ENCODE peak calls at places on chromosomes 1 and 21, in nine cellular contexts. One of them, this sample, is unnamed.

GRCh38 chr1:23742670-23743286 is 493 bp upstream of the ELOA start:
- DNase-seq in HCT116: no peak
- DNase-seq in IMR-90: no peak
- DNase-seq in Karpas-422: no peak
- DNase-seq in Peyer's patch: no peak
- DNase-seq in mammary epithelial cell: peak; percentile 17
- DNase-seq in suprapubic skin: no peak
- DNase-seq in left ventricle myocardium inferior: no peak
- DNase-seq in cardiac muscle cell: peak; percentile 23
- DNase-seq in this sample: no peak

GRCh38 chr1:54069792-54070548 is 16.6 kb downstream of the TCEANC2 start:
- DNase-seq in Karpas-422: peak; percentile 78
- DNase-seq in cardiac muscle cell: peak; percentile 66
- DNase-seq in HCT116: peak; percentile 43
- DNase-seq in suprapubic skin: no peak
- DNase-seq in left ventricle myocardium inferior: no peak
- DNase-seq in mammary epithelial cell: peak; percentile 28
- DNase-seq in Peyer's patch: no peak
- DNase-seq in IMR-90: peak; percentile 67
- DNase-seq in this sample: peak; percentile 63

GRCh38 chr1:238621405-238621804 is 730.7 kb upstream of the ZP4 start:
- DNase-seq in mammary epithelial cell: no peak
- DNase-seq in HCT116: no peak
- DNase-seq in Peyer's patch: no peak
- DNase-seq in suprapubic skin: no peak
- DNase-seq in cardiac muscle cell: no peak
- DNase-seq in left ventricle myocardium inferior: no peak
- DNase-seq in Karpas-422: no peak
- DNase-seq in IMR-90: peak; percentile 39
- DNase-seq in this sample: no peak

GRCh38 chr1:99740141-99740540 is 26.3 kb downstream of the FRRS1 start:
- DNase-seq in HCT116: no peak
- DNase-seq in Peyer's patch: no peak
- DNase-seq in suprapubic skin: no peak
- DNase-seq in IMR-90: no peak
- DNase-seq in left ventricle myocardium inferior: no peak
- DNase-seq in Karpas-422: no peak
- DNase-seq in mammary epithelial cell: peak; percentile 10
- DNase-seq in cardiac muscle cell: no peak
- DNase-seq in this sample: no peak

GRCh38 chr21:36696640-36697472 is 2.1 kb upstream of the SIM2 start:
- DNase-seq in HCT116: no peak
- DNase-seq in Karpas-422: no peak
- DNase-seq in Peyer's patch: no peak
- DNase-seq in cardiac muscle cell: no peak
- DNase-seq in IMR-90: peak; percentile 6
- DNase-seq in left ventricle myocardium inferior: no peak
- DNase-seq in suprapubic skin: no peak
- DNase-seq in mammary epithelial cell: no peak
- DNase-seq in this sample: no peak

GRCh38 chr1:21625390-21626190 is 43.6 kb downstream of the RAP1GAP start:
- DNase-seq in cardiac muscle cell: no peak
- DNase-seq in left ventricle myocardium inferior: no peak
- DNase-seq in Karpas-422: no peak
- DNase-seq in HCT116: no peak
- DNase-seq in IMR-90: no peak
- DNase-seq in mammary epithelial cell: no peak
- DNase-seq in Peyer's patch: no peak
- DNase-seq in suprapubic skin: no peak
- DNase-seq in this sample: no peak

GRCh38 chr1:38026592-38027200 is 14.2 kb downstream of the UTP11 start:
- DNase-seq in suprapubic skin: no peak
- DNase-seq in Peyer's patch: no peak
- DNase-seq in left ventricle myocardium inferior: no peak
- DNase-seq in mammary epithelial cell: peak; percentile 73
- DNase-seq in Karpas-422: no peak
- DNase-seq in cardiac muscle cell: peak; percentile 67
- DNase-seq in HCT116: no peak
- DNase-seq in IMR-90: peak; percentile 57
- DNase-seq in this sample: peak; percentile 28

GRCh38 chr1:9651220-9651564 is 339 bp upstream of the PIK3CD start:
- DNase-seq in HCT116: no peak
- DNase-seq in left ventricle myocardium inferior: no peak
- DNase-seq in mammary epithelial cell: no peak
- DNase-seq in cardiac muscle cell: no peak
- DNase-seq in IMR-90: no peak
- DNase-seq in suprapubic skin: no peak
- DNase-seq in Karpas-422: no peak
- DNase-seq in Peyer's patch: no peak
- DNase-seq in this sample: no peak

GRCh38 chr1:208534604-208534907 is 290.4 kb upstream of the PLXNA2 start:
- DNase-seq in suprapubic skin: no peak
- DNase-seq in cardiac muscle cell: no peak
- DNase-seq in Karpas-422: no peak
- DNase-seq in HCT116: no peak
- DNase-seq in left ventricle myocardium inferior: no peak
- DNase-seq in IMR-90: no peak
- DNase-seq in mammary epithelial cell: no peak
- DNase-seq in Peyer's patch: no peak
- DNase-seq in this sample: no peak

DNA sequence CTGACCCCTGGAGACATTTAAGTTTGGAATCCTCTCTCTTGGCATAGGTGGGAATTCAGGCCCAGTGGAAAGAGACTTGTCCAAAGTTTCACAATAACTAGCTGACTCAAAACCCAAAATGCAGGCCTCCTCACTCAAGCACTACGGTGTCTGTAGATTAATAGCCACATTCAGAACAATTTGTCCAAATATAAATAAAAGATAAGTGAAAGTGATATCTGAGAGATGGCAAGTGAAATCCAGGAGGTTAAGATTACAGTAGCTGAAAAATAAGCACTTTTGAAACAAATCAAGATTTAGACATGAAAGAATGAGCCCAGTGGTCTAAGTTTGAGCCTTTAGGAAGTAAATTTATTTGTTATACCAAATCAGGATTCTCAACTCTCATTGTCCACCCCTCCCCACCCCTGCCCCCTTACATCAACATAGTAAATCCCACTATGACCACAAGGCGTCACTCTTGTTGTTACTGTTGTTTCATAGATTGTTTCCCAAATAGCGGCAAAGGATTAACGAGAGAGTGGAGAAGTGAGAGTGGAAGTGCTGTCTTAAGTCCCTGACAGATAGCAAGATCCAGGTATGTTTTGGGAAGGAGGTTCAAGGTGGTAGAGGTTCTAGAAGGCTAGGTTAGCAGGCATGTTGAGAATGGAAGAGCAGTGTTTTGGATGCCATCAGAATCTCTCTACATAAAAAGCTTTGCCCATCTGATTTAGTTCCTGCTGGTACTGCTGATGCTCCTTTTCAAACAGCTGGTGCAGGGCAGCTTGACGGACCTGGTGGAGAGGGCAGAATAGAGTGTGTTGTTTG is 7.1 kb upstream of the TPM3 start:
- DNase-seq in left ventricle myocardium inferior: no peak
- DNase-seq in Peyer's patch: no peak
- DNase-seq in Karpas-422: peak; percentile 81
- DNase-seq in IMR-90: peak; percentile 69
- DNase-seq in cardiac muscle cell: peak; percentile 75
- DNase-seq in HCT116: no peak
- DNase-seq in mammary epithelial cell: peak; percentile 48
- DNase-seq in suprapubic skin: no peak
- DNase-seq in this sample: peak; percentile 58
- H3K4me1 ChIP-seq in left ventricle myocardium inferior: peaks cover 5% of the 10 kb centered on the region
- H3K4me1 ChIP-seq in Peyer's patch: no peaks in the 10 kb centered on the region
- H3K4me1 ChIP-seq in Karpas-422: peaks cover 11% of the 10 kb centered on the region
- H3K4me1 ChIP-seq in IMR-90: no peaks in the 10 kb centered on the region
- H3K4me1 ChIP-seq in cardiac muscle cell: peaks cover 3% of the 10 kb centered on the region
- H3K4me1 ChIP-seq in HCT116: peaks cover 2% of the 10 kb centered on the region
- H3K4me1 ChIP-seq in mammary epithelial cell: peaks cover 9% of the 10 kb centered on the region
- H3K4me1 ChIP-seq in suprapubic skin: peaks cover 13% of the 10 kb centered on the region
- H3K4me1 ChIP-seq in this sample: no peaks in the 10 kb centered on the region

DNA sequence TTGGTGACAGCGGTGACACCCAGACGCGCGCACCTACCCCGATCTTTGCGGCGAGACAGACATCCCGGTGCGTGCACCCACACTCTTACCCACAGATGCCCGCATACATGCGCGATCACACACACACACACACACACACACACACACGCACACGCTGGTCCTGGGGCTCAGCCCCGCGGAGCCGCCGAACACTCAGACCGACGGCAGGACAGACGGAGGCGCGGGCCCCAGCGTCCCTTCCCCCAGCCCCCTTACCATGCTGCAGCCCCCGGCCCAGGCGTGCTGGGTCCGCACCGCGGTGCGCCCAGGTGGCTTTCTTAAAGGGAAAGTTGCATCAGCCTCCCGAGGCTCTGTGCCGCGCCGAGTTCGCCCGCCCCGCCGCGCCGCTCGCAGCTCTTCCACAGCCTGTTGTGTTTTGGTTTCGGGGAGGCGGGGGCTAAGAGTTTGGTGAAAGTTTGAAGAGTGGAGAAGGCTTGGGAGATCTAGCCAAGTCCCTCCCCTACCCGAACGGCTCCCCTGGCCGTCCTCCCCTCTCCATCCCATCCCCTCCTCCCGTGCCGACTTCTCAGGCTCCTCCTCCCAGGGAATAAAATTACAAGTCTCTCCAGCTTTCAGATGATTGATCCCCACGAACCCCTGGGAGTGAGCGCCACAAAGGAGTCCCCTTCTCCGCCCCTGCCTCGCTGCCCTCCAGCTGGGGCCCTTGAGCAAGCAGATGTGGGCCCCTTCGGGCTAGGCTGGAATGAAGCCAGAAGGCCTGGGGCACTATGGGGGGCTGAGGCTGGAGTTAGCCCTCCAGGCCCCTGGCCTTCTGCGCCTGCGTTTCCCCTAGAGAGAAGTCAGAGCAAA is at the start of gene SLC6A9:
- DNase-seq in HCT116: no peak
- DNase-seq in Karpas-422: no peak
- DNase-seq in cardiac muscle cell: peak; percentile 93
- DNase-seq in left ventricle myocardium inferior: peak; percentile 33
- DNase-seq in suprapubic skin: no peak
- DNase-seq in IMR-90: peak; percentile 81
- DNase-seq in mammary epithelial cell: peak; percentile 67
- DNase-seq in Peyer's patch: peak; percentile 67
- DNase-seq in this sample: peak; percentile 44
- H3K27ac ChIP-seq in HCT116: peak within 1 kb of the TSS; percentile 91
- H3K27ac ChIP-seq in Karpas-422: no peak within 1 kb of the TSS
- H3K27ac ChIP-seq in cardiac muscle cell: peak within 1 kb of the TSS; percentile 73
- H3K27ac ChIP-seq in left ventricle myocardium inferior: peak within 1 kb of the TSS; percentile 78
- H3K27ac ChIP-seq in suprapubic skin: peak within 1 kb of the TSS; percentile 89
- H3K27ac ChIP-seq in IMR-90: peak within 1 kb of the TSS; percentile 36
- H3K27ac ChIP-seq in mammary epithelial cell: peak within 1 kb of the TSS; percentile 80
- H3K27ac ChIP-seq in Peyer's patch: peak within 1 kb of the TSS; percentile 75
- H3K27ac ChIP-seq in this sample: peak within 1 kb of the TSS; percentile 85

GRCh38 chr1:201466492-201466891 is 2.5 kb downstream of the PHLDA3 start:
- DNase-seq in Peyer's patch: no peak
- DNase-seq in suprapubic skin: no peak
- DNase-seq in IMR-90: no peak
- DNase-seq in Karpas-422: no peak
- DNase-seq in cardiac muscle cell: peak; percentile 62
- DNase-seq in mammary epithelial cell: peak; percentile 76
- DNase-seq in HCT116: no peak
- DNase-seq in left ventricle myocardium inferior: no peak
- DNase-seq in this sample: no peak

GRCh38 chr1:201463071-201463552 is 5.9 kb downstream of the PHLDA3 start:
- DNase-seq in cardiac muscle cell: no peak
- DNase-seq in mammary epithelial cell: peak; percentile 73
- DNase-seq in IMR-90: no peak
- DNase-seq in left ventricle myocardium inferior: no peak
- DNase-seq in Karpas-422: no peak
- DNase-seq in suprapubic skin: no peak
- DNase-seq in Peyer's patch: no peak
- DNase-seq in HCT116: no peak
- DNase-seq in this sample: no peak

GRCh38 chr1:201468501-201468843 is 516 bp downstream of the PHLDA3 start:
- DNase-seq in HCT116: no peak
- DNase-seq in Peyer's patch: no peak
- DNase-seq in mammary epithelial cell: no peak
- DNase-seq in suprapubic skin: no peak
- DNase-seq in IMR-90: no peak
- DNase-seq in Karpas-422: no peak
- DNase-seq in left ventricle myocardium inferior: peak; percentile 36
- DNase-seq in cardiac muscle cell: peak; percentile 50
- DNase-seq in this sample: no peak

GRCh38 chr1:201468844-201469644 is at the start of gene PHLDA3:
- DNase-seq in suprapubic skin: peak; percentile 95
- DNase-seq in IMR-90: peak; percentile 93
- DNase-seq in Peyer's patch: peak; percentile 74
- DNase-seq in mammary epithelial cell: peak; percentile 93
- DNase-seq in Karpas-422: no peak
- DNase-seq in HCT116: no peak
- DNase-seq in left ventricle myocardium inferior: peak; percentile 89
- DNase-seq in cardiac muscle cell: peak; percentile 95
- DNase-seq in this sample: peak; percentile 35

DNA sequence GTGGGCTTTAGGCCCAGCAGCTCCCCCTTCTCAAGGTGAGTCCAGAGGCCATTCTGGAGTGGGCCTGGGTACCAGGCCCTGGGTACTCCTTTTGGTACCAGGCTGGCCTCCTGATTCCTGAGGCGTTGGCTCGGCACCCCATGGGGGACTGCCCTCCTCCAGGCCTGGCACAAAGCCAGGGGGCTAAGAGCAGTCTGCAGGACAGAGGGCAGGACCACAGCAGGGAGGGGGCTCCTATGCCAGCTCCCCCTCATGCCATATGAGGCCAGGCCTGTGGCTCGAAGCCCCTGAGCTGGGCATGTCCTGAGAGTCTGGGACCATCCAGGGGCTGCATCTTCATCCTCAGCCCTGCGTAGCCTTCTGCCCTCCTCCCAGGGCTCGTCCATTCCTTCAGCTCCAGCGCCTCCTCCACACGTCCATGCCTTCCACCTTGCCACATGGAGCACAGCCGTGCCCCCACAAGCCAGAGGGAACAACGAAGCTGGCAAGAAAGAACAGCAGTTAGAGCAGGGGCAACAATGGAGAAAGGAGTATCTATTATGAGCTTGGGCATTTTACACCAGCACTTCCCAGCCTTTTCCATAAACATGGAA is 3.2 kb downstream of the PHLDA3 start:
- DNase-seq in left ventricle myocardium inferior: no peak
- DNase-seq in mammary epithelial cell: no peak
- DNase-seq in cardiac muscle cell: no peak
- DNase-seq in IMR-90: no peak
- DNase-seq in HCT116: no peak
- DNase-seq in Karpas-422: no peak
- DNase-seq in Peyer's patch: no peak
- DNase-seq in suprapubic skin: no peak
- DNase-seq in this sample: no peak
- H3K4me1 ChIP-seq in left ventricle myocardium inferior: peaks cover 70% of the 10 kb centered on the region
- H3K4me1 ChIP-seq in mammary epithelial cell: peaks cover 59% of the 10 kb centered on the region
- H3K4me1 ChIP-seq in cardiac muscle cell: peaks cover 17% of the 10 kb centered on the region
- H3K4me1 ChIP-seq in IMR-90: peaks cover 25% of the 10 kb centered on the region
- H3K4me1 ChIP-seq in HCT116: peaks cover 42% of the 10 kb centered on the region
- H3K4me1 ChIP-seq in Karpas-422: no peaks in the 10 kb centered on the region
- H3K4me1 ChIP-seq in Peyer's patch: no peaks in the 10 kb centered on the region
- H3K4me1 ChIP-seq in suprapubic skin: peaks cover 75% of the 10 kb centered on the region
- H3K4me1 ChIP-seq in this sample: no peaks in the 10 kb centered on the region

DNA sequence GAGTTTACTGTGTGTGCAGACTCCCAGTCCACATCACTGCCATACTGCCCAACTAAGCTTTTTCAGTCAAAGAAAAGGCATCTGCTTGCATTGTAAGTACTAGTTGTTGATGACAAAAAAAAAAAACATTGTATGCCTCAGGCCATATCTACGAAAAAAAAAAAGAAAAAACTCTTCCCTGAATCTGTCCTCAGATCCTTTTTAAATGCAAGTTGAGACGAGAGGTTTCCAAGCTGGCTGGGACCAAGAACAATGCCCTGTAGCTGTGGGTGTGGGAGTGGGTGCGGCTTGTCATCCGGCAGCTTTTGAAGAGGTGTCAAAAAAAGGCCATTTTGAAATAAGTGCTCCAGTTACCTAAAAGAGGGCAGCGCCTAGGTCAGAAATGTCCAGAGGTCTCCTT is 29.2 kb upstream of the HHAT start:
- DNase-seq in Peyer's patch: no peak
- DNase-seq in HCT116: no peak
- DNase-seq in Karpas-422: no peak
- DNase-seq in suprapubic skin: no peak
- DNase-seq in cardiac muscle cell: no peak
- DNase-seq in mammary epithelial cell: peak; percentile 41
- DNase-seq in left ventricle myocardium inferior: no peak
- DNase-seq in IMR-90: no peak
- DNase-seq in this sample: no peak
- H3K27ac ChIP-seq in Peyer's patch: no peak overlapping the region
- H3K27ac ChIP-seq in HCT116: no peak overlapping the region
- H3K27ac ChIP-seq in Karpas-422: no peak overlapping the region
- H3K27ac ChIP-seq in suprapubic skin: peak overlapping the region; percentile 54
- H3K27ac ChIP-seq in cardiac muscle cell: no peak overlapping the region
- H3K27ac ChIP-seq in mammary epithelial cell: no peak overlapping the region
- H3K27ac ChIP-seq in left ventricle myocardium inferior: peak overlapping the region; percentile 27
- H3K27ac ChIP-seq in IMR-90: no peak overlapping the region
- H3K27ac ChIP-seq in this sample: no peak overlapping the region